ENCODE peak calls at places on chromosome 2, in six cellular contexts. A, R, P, B, T and S are unnamed samples.

GRCh38 chr2:44686561-44686960 is 254.9 kb upstream of the SIX3 start:
- DNase-seq in R (no peak), T (no peak), A (no peak), B (no peak), P (no peak), S (no peak)

GRCh38 chr2:223084873-223085272 is 32.9 kb downstream of the KCNE4 start:
- DNase-seq in R (no peak), B (no peak), T (no peak), A (no peak), P (no peak), S (peak)

GRCh38 chr2:238965371-238966273 is 117.7 kb downstream of the TWIST2 start:
- DNase-seq in P (no peak), T (no peak), A (no peak), R (no peak), B (no peak), S (no peak)

GRCh38 chr2:20674974-20675679 is 8.2 kb downstream of the GDF7 start:
- DNase-seq in P (no peak), B (no peak), A (no peak), R (no peak), T (no peak), S (no peak)

GRCh38 chr2:147456729-147457128 is 388.1 kb upstream of the ACVR2A start:
- DNase-seq in P (no peak), B (no peak), A (no peak), R (no peak), T (no peak), S (no peak)

GRCh38 chr2:24276349-24276899 is 83.9 kb downstream of the ITSN2 start:
- DNase-seq in P (no peak), R (no peak), A (no peak), T (no peak), B (no peak), S (no peak)

GRCh38 chr2:66874411-66874810 is 439.5 kb downstream of the MEIS1 start:
- DNase-seq in T (no peak), R (no peak), P (no peak), B (no peak), A (no peak), S (no peak)

GRCh38 chr2:168192839-168193616 is 54.4 kb downstream of the STK39 start:
- DNase-seq in B (no peak), A (no peak), T (peak), R (no peak), P (no peak), S (peak)

GRCh38 chr2:59339121-59339836 is 1098.2 kb upstream of the FANCL start:
- DNase-seq in T (no peak), A (no peak), P (no peak), R (no peak), B (no peak), S (no peak)

GRCh38 chr2:220521591-220521990 is 894.2 kb downstream of the SLC4A3 start:
- DNase-seq in R (no peak), A (no peak), P (no peak), T (no peak), B (no peak), S (no peak)

GRCh38 chr2:19355416-19355821 is 3.0 kb downstream of the OSR1 start:
- DNase-seq in P (no peak), A (no peak), B (no peak), R (no peak), T (no peak), S (no peak)

GRCh38 chr2:47346669-47347068 is 56.3 kb upstream of the MSH2 start:
- DNase-seq in B (no peak), T (no peak), A (no peak), P (no peak), R (no peak), S (no peak)

GRCh38 chr2:42087857-42088195 is 40.0 kb downstream of the PKDCC start:
- DNase-seq in B (no peak), A (no peak), R (no peak), P (no peak), T (no peak), S (peak)

GRCh38 chr2:7703048-7703447 is 785.8 kb downstream of the RNF144A start:
- DNase-seq in T (no peak), P (peak), B (no peak), A (no peak), R (no peak), S (no peak)

GRCh38 chr2:124046332-124046731 is 21.2 kb downstream of the CNTNAP5 start:
- DNase-seq in B (no peak), T (no peak), A (no peak), P (no peak), R (no peak), S (no peak)

GRCh38 chr2:62450716-62451191 is 55.2 kb downstream of the TMEM17 start:
- DNase-seq in P (no peak), B (no peak), A (no peak), R (no peak), T (no peak), S (no peak)

GRCh38 chr2:168559187-168559586 is 103.1 kb downstream of the CERS6 start:
- DNase-seq in R (no peak), T (no peak), B (no peak), P (no peak), A (no peak), S (peak)

GRCh38 chr2:75428627-75429026 is 132.1 kb downstream of the EVA1A start:
- DNase-seq in B (no peak), P (no peak), R (no peak), T (no peak), A (no peak), S (no peak)

GRCh38 chr2:127128508-127128907 is 21.6 kb upstream of the BIN1 start:
- DNase-seq in T (peak), R (peak), B (peak), P (peak), A (no peak), S (peak)

GRCh38 chr2:73728043-73728442 is 9.1 kb downstream of the TPRKB start:
- DNase-seq in T (no peak), A (no peak), P (no peak), R (no peak), B (no peak), S (no peak)

GRCh38 chr2:234288974-234289455 is 207.9 kb downstream of the ARL4C start:
- DNase-seq in B (peak), A (peak), P (peak), T (peak), R (no peak), S (peak)

GRCh38 chr2:178225011-178225817 is 30.9 kb downstream of the OSBPL6 start:
- DNase-seq in A (no peak), R (no peak), P (no peak), B (no peak), T (no peak), S (no peak)

GRCh38 chr2:37774976-37775907 is 103.8 kb upstream of the CDC42EP3 start:
- DNase-seq in A (no peak), P (no peak), T (no peak), R (no peak), B (no peak), S (peak)